ENCODE peak calls at places on chromosomes 16 and 17, in seven cellular contexts. O is stimulated activated CD4-positive, alpha-beta T cell treated with anti-CD3 and anti-CD28 coated beads, Interleukin-4, amount 100 ng/mL, for 48 hours; I is NCI-H1105 treated with DMSO at 0.1 percent for 48 hours; T is fibroblast of gingiva; Y is NCI-H2029; V is head of caudate nucleus; A is AG04450. M is an unnamed sample.

GRCh38 chr16:80993293-80993691 is 13.4 kb downstream of the CMC2 start:
- DNase-seq in I (no peak), A (peak), O (no peak), T (peak), V (no peak), Y (no peak), M (no peak)

GRCh38 chr17:72430611-72431432 is 310.0 kb downstream of the SOX9 start:
- DNase-seq in A (no peak), Y (no peak), O (no peak), V (no peak), T (no peak), I (no peak), M (no peak)

GRCh38 chr16:47565454-47565853 is 104.3 kb downstream of the PHKB start:
- DNase-seq in O (no peak), T (peak), Y (no peak), A (no peak), V (peak), I (no peak), M (no peak)

GRCh38 chr16:50273888-50274770 is 7.8 kb downstream of the ADCY7 start:
- DNase-seq in T (no peak), O (no peak), I (no peak), A (no peak), Y (no peak), V (no peak), M (peak)

GRCh38 chr17:77366558-77367245 is 225.9 kb downstream of the SEC14L1 start:
- DNase-seq in Y (no peak), A (no peak), V (no peak), O (no peak), T (no peak), I (no peak), M (peak)

GRCh38 chr16:86078121-86078600 is 179.2 kb downstream of the IRF8 start:
- DNase-seq in V (peak), A (no peak), I (no peak), Y (no peak), O (no peak), T (no peak), M (no peak)

GRCh38 chr17:55266051-55266957 is 1.5 kb downstream of the HLF start:
- DNase-seq in V (peak), I (no peak), T (no peak), A (no peak), O (no peak), Y (no peak), M (no peak)

GRCh38 chr17:47739150-47739549 is 6.1 kb downstream of the TBX21 start:
- DNase-seq in T (no peak), O (no peak), Y (no peak), V (no peak), A (no peak), I (no peak), M (no peak)

GRCh38 chr16:71467810-71468209 is 5.8 kb upstream of the ZNF23 start:
- DNase-seq in I (no peak), O (peak), T (no peak), Y (no peak), A (no peak), V (no peak), M (no peak)

GRCh38 chr16:68287276-68288251 is 23.2 kb downstream of the SLC7A6OS start:
- DNase-seq in A (no peak), I (no peak), T (peak), O (no peak), V (no peak), Y (no peak), M (no peak)

GRCh38 chr16:88711750-88712340 is 5.5 kb downstream of the CTU2 start:
- DNase-seq in O (no peak), I (no peak), V (no peak), Y (no peak), T (no peak), A (no peak), M (no peak)

GRCh38 chr17:68568581-68568980 is 32.6 kb downstream of the FAM20A start:
- DNase-seq in A (no peak), T (no peak), Y (no peak), I (no peak), O (no peak), V (no peak), M (no peak)

GRCh38 chr16:57765160-57765728 is 29.7 kb downstream of the KATNB1 start:
- DNase-seq in O (no peak), V (no peak), Y (no peak), I (no peak), A (no peak), T (no peak), M (no peak)

GRCh38 chr16:66382966-66383299 is 16.4 kb downstream of the CDH5 start:
- DNase-seq in A (peak), I (no peak), T (no peak), Y (no peak), O (no peak), V (no peak), M (no peak)

GRCh38 chr16:11114366-11115164 is 141.4 kb downstream of the SOCS1 start:
- DNase-seq in V (no peak), O (no peak), I (no peak), Y (no peak), A (no peak), T (no peak), M (no peak)

GRCh38 chr16:30535777-30536190 is 1.1 kb upstream of the ZNF747 start:
- DNase-seq in A (no peak), Y (peak), O (peak), T (peak), I (peak), V (peak), M (peak)

GRCh38 chr17:38663964-38664644 is 10.7 kb downstream of the EPOP start:
- DNase-seq in A (no peak), O (no peak), V (no peak), I (no peak), Y (no peak), T (no peak), M (no peak)

GRCh38 chr16:86505185-86505898 is 5.0 kb upstream of the FOXF1 start:
- DNase-seq in Y (no peak), V (no peak), A (no peak), T (no peak), I (no peak), O (no peak), M (no peak)

M was measured in GM19239.